ENCODE peak calls at places on chromosomes 11 and 22, in six cellular contexts. One of them, this sample, is unnamed.

GRCh38 chr11:116960916-116961315 is 123.5 kb upstream of the APOA1 start:
- DNase-seq in esophagus squamous epithelium: no peak
- DNase-seq in pancreas: no peak
- DNase-seq in activated CD8-positive, alpha-beta memory T cell treated with anti-CD3 and anti-CD28 coated beads, Interleukin-2, amount 10 ng/mL, durations not matched to agents 7 days and 5 days: no peak
- DNase-seq in M059J: peak
- DNase-seq in IMR-90: peak
- DNase-seq in this sample: no peak

GRCh38 chr11:14248577-14248976 is 110.4 kb downstream of the RRAS2 start:
- DNase-seq in IMR-90: no peak
- DNase-seq in activated CD8-positive, alpha-beta memory T cell treated with anti-CD3 and anti-CD28 coated beads, Interleukin-2, amount 10 ng/mL, durations not matched to agents 7 days and 5 days: peak
- DNase-seq in pancreas: no peak
- DNase-seq in esophagus squamous epithelium: no peak
- DNase-seq in M059J: no peak
- DNase-seq in this sample: no peak

GRCh38 chr22:49302530-49302929 is 525.1 kb downstream of the BRD1 start:
- DNase-seq in IMR-90: no peak
- DNase-seq in activated CD8-positive, alpha-beta memory T cell treated with anti-CD3 and anti-CD28 coated beads, Interleukin-2, amount 10 ng/mL, durations not matched to agents 7 days and 5 days: peak
- DNase-seq in esophagus squamous epithelium: no peak
- DNase-seq in pancreas: peak
- DNase-seq in M059J: no peak
- DNase-seq in this sample: no peak

GRCh38 chr11:118274184-118274583 is 10.1 kb upstream of the MPZL2 start:
- DNase-seq in IMR-90: no peak
- DNase-seq in esophagus squamous epithelium: no peak
- DNase-seq in activated CD8-positive, alpha-beta memory T cell treated with anti-CD3 and anti-CD28 coated beads, Interleukin-2, amount 10 ng/mL, durations not matched to agents 7 days and 5 days: no peak
- DNase-seq in M059J: peak
- DNase-seq in pancreas: no peak
- DNase-seq in this sample: no peak

GRCh38 chr11:123454060-123454651 is 24.1 kb downstream of the GRAMD1B start:
- DNase-seq in activated CD8-positive, alpha-beta memory T cell treated with anti-CD3 and anti-CD28 coated beads, Interleukin-2, amount 10 ng/mL, durations not matched to agents 7 days and 5 days: peak
- DNase-seq in pancreas: no peak
- DNase-seq in M059J: peak
- DNase-seq in esophagus squamous epithelium: no peak
- DNase-seq in IMR-90: peak
- DNase-seq in this sample: no peak

GRCh38 chr22:41557401-41558240 is 3.2 kb upstream of the CSDC2 start:
- DNase-seq in M059J: peak
- DNase-seq in activated CD8-positive, alpha-beta memory T cell treated with anti-CD3 and anti-CD28 coated beads, Interleukin-2, amount 10 ng/mL, durations not matched to agents 7 days and 5 days: no peak
- DNase-seq in IMR-90: peak
- DNase-seq in esophagus squamous epithelium: no peak
- DNase-seq in pancreas: peak
- DNase-seq in this sample: no peak

GRCh38 chr11:45929486-45930030 is 7.1 kb downstream of the LARGE2 start:
- DNase-seq in M059J: no peak
- DNase-seq in pancreas: no peak
- DNase-seq in esophagus squamous epithelium: no peak
- DNase-seq in activated CD8-positive, alpha-beta memory T cell treated with anti-CD3 and anti-CD28 coated beads, Interleukin-2, amount 10 ng/mL, durations not matched to agents 7 days and 5 days: peak
- DNase-seq in IMR-90: no peak
- DNase-seq in this sample: no peak

GRCh38 chr11:64000026-64000739 is 13.9 kb downstream of the OTUB1 start:
- DNase-seq in pancreas: no peak
- DNase-seq in activated CD8-positive, alpha-beta memory T cell treated with anti-CD3 and anti-CD28 coated beads, Interleukin-2, amount 10 ng/mL, durations not matched to agents 7 days and 5 days: peak
- DNase-seq in esophagus squamous epithelium: no peak
- DNase-seq in IMR-90: peak
- DNase-seq in M059J: no peak
- DNase-seq in this sample: no peak

GRCh38 chr11:134412508-134413333 is 679 bp upstream of the B3GAT1 start:
- DNase-seq in pancreas: no peak
- DNase-seq in IMR-90: no peak
- DNase-seq in activated CD8-positive, alpha-beta memory T cell treated with anti-CD3 and anti-CD28 coated beads, Interleukin-2, amount 10 ng/mL, durations not matched to agents 7 days and 5 days: no peak
- DNase-seq in esophagus squamous epithelium: no peak
- DNase-seq in M059J: no peak
- DNase-seq in this sample: no peak